ENCODE peak calls at places on chromosomes 16 and 17, in six cellular contexts. F, W, N, E, T and X are unnamed samples.

GRCh38 chr16:88686439-88687253 is at the start of gene SNAI3:
- DNase-seq in E (peak; percentile 79), F (peak; percentile 73), T (peak; percentile 82), W (peak; percentile 59), N (peak; percentile 46), X (peak; percentile 84)

GRCh38 chr17:40312131-40312731 is 3.3 kb downstream of the RARA start:
- DNase-seq in F (no peak), T (no peak), W (no peak), N (no peak), E (no peak), X (no peak)

GRCh38 chr17:40038882-40039513 is 15.2 kb downstream of the MED24 start:
- DNase-seq in E (no peak), W (peak; percentile 82), T (no peak), N (peak; percentile 84), F (peak; percentile 88), X (no peak)

GRCh38 chr16:82368041-82368440 is 198.0 kb upstream of the MPHOSPH6 start:
- DNase-seq in W (peak; percentile 27), T (no peak), F (peak; percentile 30), E (no peak), N (peak; percentile 1), X (no peak)

GRCh38 chr17:35299108-35299507 is 56.2 kb downstream of the SLFN5 start:
- DNase-seq in E (no peak), W (no peak), F (no peak), T (no peak), N (no peak), X (no peak)

GRCh38 chr17:81994593-81995462 is 17.4 kb downstream of the ASPSCR1 start:
- DNase-seq in T (no peak), E (no peak), W (no peak), F (no peak), N (no peak), X (no peak)

GRCh38 chr16:51615141-51615540 is 464.1 kb upstream of the SALL1 start:
- DNase-seq in W (no peak), F (no peak), E (no peak), T (no peak), N (no peak), X (no peak)

GRCh38 chr17:38725066-38725465 is 5.1 kb upstream of the CISD3 start:
- DNase-seq in W (no peak), N (no peak), E (no peak), T (no peak), F (no peak), X (no peak)

GRCh38 chr17:60392042-60392844 is at the start of gene USP32:
- DNase-seq in E (peak; percentile 95), W (peak; percentile 99), T (peak; percentile 98), F (peak; percentile 95), N (peak; percentile 97), X (peak; percentile 98)

GRCh38 chr17:20095366-20096080 is 86.4 kb downstream of the SPECC1 start:
- DNase-seq in T (no peak), E (no peak), N (peak; percentile 43), W (peak; percentile 54), F (peak; percentile 64), X (no peak)

GRCh38 chr16:72846594-72846993 is 201.3 kb downstream of the ZFHX3 start:
- DNase-seq in F (no peak), N (no peak), W (no peak), E (no peak), T (no peak), X (no peak)

GRCh38 chr16:22397459-22397858 is 23.0 kb upstream of the CDR2 start:
- DNase-seq in E (no peak), T (no peak), N (peak; percentile 90), F (peak; percentile 57), W (peak; percentile 96), X (no peak)

GRCh38 chr17:69357701-69358100 is 30.8 kb upstream of the ABCA5 start:
- DNase-seq in E (no peak), F (no peak), W (peak; percentile 1), T (no peak), N (peak; percentile 3), X (no peak)

GRCh38 chr16:4386951-4387565 is 15.4 kb downstream of the VASN start:
- DNase-seq in N (peak; percentile 70), F (no peak), T (no peak), W (no peak), E (no peak), X (no peak)

GRCh38 chr17:40816569-40816968 is 5.8 kb downstream of the KRT10 start:
- DNase-seq in W (no peak), E (no peak), F (no peak), T (no peak), N (no peak), X (no peak)

GRCh38 chr17:66152756-66153155 is 39.2 kb downstream of the CEP112 start:
- DNase-seq in N (peak; percentile 50), W (peak; percentile 60), T (no peak), E (no peak), F (no peak), X (no peak)

GRCh38 chr17:58328195-58329034 is at the start of gene TSPOAP1:
- DNase-seq in F (no peak), T (peak; percentile 84), E (peak; percentile 60), N (no peak), W (no peak), X (peak; percentile 78)

GRCh38 chr17:74779948-74780400 is 3.8 kb upstream of the NAT9 start:
- DNase-seq in N (no peak), E (peak; percentile 41), T (no peak), W (no peak), F (no peak), X (peak; percentile 36)

GRCh38 chr16:58125781-58126335 is 3.3 kb downstream of the CFAP20 start:
- DNase-seq in N (no peak), W (no peak), T (no peak), F (no peak), E (no peak), X (no peak)

GRCh38 chr16:73172621-73173312 is 124.8 kb upstream of the ZFHX3 start:
- DNase-seq in F (peak; percentile 74), W (peak; percentile 89), T (no peak), N (peak; percentile 99), E (no peak), X (no peak)

GRCh38 chr16:31072540-31073072 is 1.4 kb downstream of the ZNF668 start:
- DNase-seq in N (peak; percentile 64), T (peak; percentile 29), W (peak; percentile 47), F (peak; percentile 54), E (no peak), X (no peak)

GRCh38 chr17:75124041-75124818 is 7.3 kb downstream of the NT5C start:
- DNase-seq in E (peak; percentile 30), W (peak; percentile 33), F (peak; percentile 9), N (peak; percentile 52), T (peak; percentile 38), X (peak; percentile 66)

GRCh38 chr16:4318171-4318910 is 2.5 kb downstream of the GLIS2 start:
- DNase-seq in T (no peak), F (no peak), W (no peak), N (no peak), E (no peak), X (no peak)

GRCh38 chr17:18319604-18320256 is 4.6 kb downstream of the SMCR8 start:
- DNase-seq in E (no peak), T (no peak), N (peak; percentile 78), F (peak; percentile 63), W (peak; percentile 51), X (no peak)

GRCh38 chr16:46972971-46973456 is 460 bp downstream of the DNAJA2 start:
- DNase-seq in E (peak; percentile 15), N (peak; percentile 12), F (peak; percentile 40), T (peak; percentile 17), W (peak; percentile 36), X (peak; percentile 26)

GRCh38 chr16:80570106-80570478 is 29.3 kb downstream of the DYNLRB2 start:
- DNase-seq in N (peak; percentile 60), W (peak; percentile 68), T (no peak), E (no peak), F (no peak), X (no peak)

GRCh38 chr16:80309178-80309577 is 231.6 kb upstream of the DYNLRB2 start:
- DNase-seq in N (peak; percentile 40), W (no peak), T (no peak), E (no peak), F (no peak), X (no peak)

GRCh38 chr17:43584666-43585102 is 38.5 kb upstream of the ETV4 start:
- DNase-seq in N (no peak), T (no peak), E (no peak), F (no peak), W (peak; percentile 56), X (no peak)

GRCh38 chr16:50368410-50369132 is at the start of gene BRD7:
- DNase-seq in T (peak; percentile 62), N (peak; percentile 25), E (peak; percentile 59), F (peak; percentile 74), W (peak; percentile 61), X (peak; percentile 66)

GRCh38 chr17:82433560-82434215 is 15.3 kb upstream of the OGFOD3 start:
- DNase-seq in E (no peak), W (no peak), F (no peak), T (no peak), N (no peak), X (no peak)

GRCh38 chr16:23365602-23366240 is 63.6 kb downstream of the SCNN1B start:
- DNase-seq in F (no peak), E (no peak), N (no peak), W (no peak), T (no peak), X (no peak)